ENCODE peak calls at places on chromosomes 13 and 19, in nine cellular contexts. D, Y, W, G, B, Q, O, V and N are unnamed samples.

GRCh38 chr19:6524326-6524725 is 6.5 kb upstream of the TNFSF9 start:
- DNase-seq in D (no peak), Y (no peak), W (no peak), G (no peak), B (no peak), Q (no peak), O (no peak), V (no peak), N (no peak)

GRCh38 chr19:6375411-6376010 is at the start of gene PSPN:
- DNase-seq in D (no peak), Y (no peak), W (peak; percentile 49), G (no peak), B (no peak), Q (no peak), O (no peak), V (no peak), N (no peak)

GRCh38 chr19:6654347-6655310 is 15.3 kb downstream of the TNFSF14 start:
- DNase-seq in D (no peak), Y (no peak), W (no peak), G (no peak), B (peak; percentile 48), Q (no peak), O (peak; percentile 76), V (no peak), N (no peak)

GRCh38 chr13:60931858-60932546 is 483.6 kb downstream of the PCDH20 start:
- DNase-seq in D (peak; percentile 38), Y (no peak), W (no peak), G (no peak), B (no peak), Q (no peak), O (no peak), V (no peak), N (no peak)

GRCh38 chr13:110322828-110323171 is 15.7 kb downstream of the COL4A2 start:
- DNase-seq in D (no peak), Y (no peak), W (no peak), G (no peak), B (no peak), Q (no peak), O (no peak), V (no peak), N (no peak)

GRCh38 chr13:40026174-40026585 is 370.7 kb downstream of the COG6 start:
- DNase-seq in D (peak; percentile 12), Y (no peak), W (no peak), G (no peak), B (peak; percentile 54), Q (no peak), O (peak; percentile 76), V (no peak), N (no peak)

GRCh38 chr13:108560092-108560491 is 69.3 kb upstream of the MYO16 start:
- DNase-seq in D (no peak), Y (no peak), W (no peak), G (no peak), B (no peak), Q (no peak), O (no peak), V (no peak), N (no peak)

GRCh38 chr19:43662487-43662886 is 7.5 kb downstream of the PLAUR start:
- DNase-seq in D (peak; percentile 28), Y (no peak), W (no peak), G (no peak), B (no peak), Q (peak; percentile 30), O (no peak), V (no peak), N (no peak)